ENCODE peak calls at places on chromosomes 1 and 21, in ten cellular contexts. U is kidney, Y is choroid plexus epithelial cell, Q is cardiac muscle cell, H is astrocyte, B is prostate gland, A is progenitor cell of endocrine pancreas, M is brain microvascular endothelial cell, O is right atrium auricular region, S is HFFc6. C is an unnamed sample.

GRCh38 chr1:91502882-91503184 is 2.2 kb downstream of the CDC7 start:
- DNase-seq in S (no peak), Q (peak), U (no peak), O (no peak), H (peak), M (peak), A (no peak), Y (peak), B (no peak), C (peak)

GRCh38 chr1:217955723-217956122 is 324.6 kb downstream of the SPATA17 start:
- DNase-seq in Y (no peak), M (no peak), Q (no peak), A (no peak), O (no peak), B (no peak), S (no peak), U (no peak), H (no peak), C (no peak)

GRCh38 chr1:113928129-113928949 is 785 bp upstream of the HIPK1 start:
- DNase-seq in Q (no peak), M (no peak), A (no peak), Y (peak), H (peak), B (no peak), S (no peak), U (no peak), O (no peak), C (no peak)

GRCh38 chr1:192521734-192522133 is 53.8 kb upstream of the RGS1 start:
- DNase-seq in M (no peak), Q (no peak), U (no peak), B (no peak), A (no peak), Y (no peak), O (no peak), H (no peak), S (no peak), C (no peak)

GRCh38 chr1:178283409-178283808 is 189.5 kb downstream of the RASAL2 start:
- DNase-seq in O (no peak), M (peak), H (peak), S (no peak), U (no peak), B (no peak), A (no peak), Y (peak), Q (peak), C (peak)

GRCh38 chr1:21665711-21666571 is 3.2 kb downstream of the RAP1GAP start:
- DNase-seq in O (no peak), U (no peak), M (no peak), S (peak), H (no peak), Y (no peak), A (no peak), Q (no peak), B (no peak), C (peak)

GRCh38 chr1:96710708-96711477 is 10.7 kb upstream of the PTBP2 start:
- DNase-seq in H (peak), Q (no peak), U (no peak), M (peak), S (peak), Y (peak), B (no peak), O (no peak), A (no peak), C (peak)

GRCh38 chr1:69172003-69173000 is 395.4 kb upstream of the LRRC7 start:
- DNase-seq in B (no peak), A (no peak), M (peak), U (no peak), H (peak), S (no peak), Y (peak), O (no peak), Q (peak), C (peak)

GRCh38 chr1:20533635-20534034 is 18.7 kb upstream of the FAM43B start:
- DNase-seq in O (no peak), Y (no peak), H (no peak), A (no peak), Q (no peak), M (no peak), S (no peak), U (peak), B (no peak), C (no peak)

GRCh38 chr1:49408346-49408745 is 615.4 kb downstream of the AGBL4 start:
- DNase-seq in S (no peak), Q (no peak), A (no peak), M (no peak), B (no peak), U (no peak), H (no peak), Y (no peak), O (no peak), C (no peak)

GRCh38 chr1:75991497-75992114 is 59.4 kb upstream of the ASB17 start:
- DNase-seq in A (peak), B (peak), M (peak), U (peak), O (peak), H (peak), Y (peak), S (peak), Q (peak), C (peak)

GRCh38 chr21:42833439-42833815 is 45.9 kb downstream of the WDR4 start:
- DNase-seq in M (no peak), S (no peak), U (peak), H (no peak), B (no peak), Q (no peak), A (no peak), O (no peak), Y (peak), C (peak)

GRCh38 chr1:226643167-226643566 is 94.6 kb downstream of the STUM start:
- DNase-seq in Y (peak), B (no peak), H (peak), Q (peak), M (peak), S (peak), A (no peak), O (no peak), U (peak), C (peak)

GRCh38 chr1:211327341-211327921 is 798 bp downstream of the TRAF5 start:
- DNase-seq in A (no peak), U (peak), H (peak), S (peak), Y (peak), O (no peak), B (no peak), M (peak), Q (peak), C (peak)

GRCh38 chr1:223330462-223330861 is 33.5 kb downstream of the SUSD4 start:
- DNase-seq in A (no peak), H (no peak), U (no peak), B (no peak), S (no peak), Y (no peak), Q (no peak), O (no peak), M (no peak), C (no peak)

GRCh38 chr1:20732588-20733360 is at the start of gene SH2D5:
- DNase-seq in Y (peak), U (peak), O (peak), Q (peak), H (peak), M (peak), S (peak), B (peak), A (no peak), C (peak)

GRCh38 chr1:38728176-38728908 is 131.2 kb downstream of the RRAGC start:
- DNase-seq in S (peak), O (peak), U (peak), Y (peak), A (no peak), Q (peak), B (no peak), M (peak), H (peak), C (peak)

GRCh38 chr1:50967416-50968020 is 2.5 kb upstream of the CDKN2C start:
- DNase-seq in H (no peak), U (no peak), Q (no peak), A (no peak), B (no peak), Y (peak), M (no peak), O (no peak), S (peak), C (peak)

GRCh38 chr1:161139765-161140164 is 7.3 kb upstream of the DEDD start:
- DNase-seq in U (no peak), Q (peak), M (peak), A (no peak), Y (peak), O (no peak), H (no peak), S (peak), B (peak), C (peak)

GRCh38 chr1:226223157-226223785 is at the start of gene MIXL1:
- DNase-seq in M (no peak), H (no peak), Q (peak), Y (no peak), B (no peak), U (peak), O (no peak), A (peak), S (no peak), C (no peak)

GRCh38 chr1:164790081-164790480 is 231.1 kb downstream of the PBX1 start:
- DNase-seq in U (no peak), Y (no peak), Q (no peak), B (no peak), O (no peak), M (no peak), A (no peak), H (no peak), S (no peak), C (no peak)

GRCh38 chr1:156705321-156705917 is at the start of gene CRABP2:
- DNase-seq in H (no peak), A (no peak), M (no peak), U (peak), Y (peak), S (no peak), B (no peak), Q (peak), O (no peak), C (peak)

GRCh38 chr1:203168256-203168786 is 7.3 kb downstream of the MYBPH start:
- DNase-seq in S (no peak), H (no peak), B (no peak), M (no peak), U (peak), Q (no peak), Y (no peak), O (no peak), A (no peak), C (no peak)

GRCh38 chr1:209648931-209649776 is 3.1 kb downstream of the LAMB3 start:
- DNase-seq in O (no peak), B (no peak), U (no peak), Q (peak), S (peak), A (no peak), H (peak), M (peak), Y (peak), C (peak)

GRCh38 chr1:115242543-115242942 is 95.5 kb downstream of the NGF start:
- DNase-seq in M (no peak), B (no peak), A (no peak), Y (no peak), U (no peak), Q (no peak), H (no peak), O (no peak), S (no peak), C (no peak)

GRCh38 chr1:210201671-210202070 is 30.9 kb upstream of the SERTAD4 start:
- DNase-seq in Q (no peak), B (no peak), U (no peak), H (peak), S (peak), O (no peak), M (no peak), A (no peak), Y (peak), C (peak)

GRCh38 chr1:12063141-12064072 is at the start of gene TNFRSF8:
- DNase-seq in O (no peak), A (no peak), Q (peak), M (peak), B (no peak), H (no peak), U (no peak), Y (peak), S (no peak), C (peak)

DNA sequence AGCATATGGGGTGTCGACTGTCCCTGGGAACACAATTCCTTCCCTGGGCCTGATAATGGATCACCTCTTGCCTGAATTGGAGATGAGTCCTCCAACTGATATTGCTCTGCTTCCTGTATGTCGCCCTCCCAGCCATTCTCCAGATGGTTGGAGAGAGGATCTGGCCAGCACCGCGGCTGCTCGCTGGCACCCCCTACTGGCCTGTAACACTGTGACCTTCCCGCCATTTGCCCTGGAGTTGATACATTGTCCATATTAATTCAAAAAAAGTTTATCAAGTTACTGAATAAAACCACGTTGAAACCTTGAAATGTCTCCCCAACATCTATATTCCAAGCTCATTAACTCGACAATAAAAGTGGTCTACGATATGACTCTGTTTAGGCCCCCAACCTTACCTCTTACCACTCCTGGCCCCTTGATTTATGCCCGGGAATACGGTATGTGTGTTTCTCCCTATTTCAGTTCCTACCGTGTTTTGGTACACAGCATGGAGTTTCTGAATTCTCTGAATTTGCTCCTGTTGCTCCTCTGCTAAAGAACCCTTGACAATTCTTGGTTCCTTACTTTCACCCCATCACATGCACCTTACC is 241.8 kb upstream of the KIAA0040 start:
- DNase-seq in B (no peak), S (no peak), M (no peak), U (no peak), Y (no peak), Q (no peak), A (no peak), O (no peak), H (no peak), C (no peak)
- TF ChIP-seq CTCF in B (no peak), S (peak), M (no peak), U (no peak), Y (peak), Q (peak), A (peak), O (peak), H (no peak), C (peak)

DNA sequence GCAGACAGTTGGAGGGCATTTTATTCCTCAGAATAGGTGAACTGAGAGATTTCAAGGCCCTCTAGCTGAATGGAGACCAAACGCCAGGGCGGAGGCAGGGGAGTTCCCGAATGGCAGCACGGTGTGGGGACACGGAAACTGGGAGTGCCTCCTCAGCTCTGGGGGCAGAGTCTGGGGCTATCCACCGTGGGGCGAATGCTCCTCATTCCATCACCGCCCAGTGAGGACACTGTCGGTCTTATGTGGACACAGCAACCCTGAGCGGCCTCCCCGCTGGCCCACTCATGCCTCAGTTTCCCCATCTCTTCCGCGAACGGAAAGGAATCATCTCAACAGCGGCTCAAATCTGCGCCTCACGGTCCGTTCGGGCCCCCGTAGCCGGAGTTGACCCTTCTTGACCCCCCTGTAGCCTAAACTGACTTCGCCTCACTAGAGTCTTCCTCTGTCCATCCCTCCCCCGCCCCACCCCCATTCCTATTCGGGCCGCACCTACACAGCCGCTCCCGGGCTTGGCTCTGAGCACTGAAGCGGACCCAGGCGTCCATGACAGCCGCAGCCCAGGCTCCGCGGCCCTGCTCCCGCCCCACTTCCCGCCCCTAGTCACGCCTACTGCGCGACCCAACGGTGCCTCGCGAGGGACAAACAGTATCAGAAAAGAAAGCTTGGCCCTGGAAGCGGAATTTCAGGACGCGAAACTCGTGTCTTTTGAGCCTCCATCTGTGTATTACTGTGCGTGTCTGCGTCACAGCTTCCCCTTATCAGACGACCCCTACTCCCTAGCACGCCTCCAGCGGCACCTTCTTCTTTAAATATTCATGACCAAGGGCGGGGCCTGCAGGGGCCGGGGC is at the start of gene PEX11B:
- DNase-seq in O (peak), U (peak), M (peak), A (peak), S (peak), H (peak), Q (peak), B (peak), Y (peak), C (peak)
- TF ChIP-seq CTCF in O (no peak), U (no peak), M (no peak), A (no peak), S (peak), H (no peak), Q (no peak), B (peak), Y (no peak), C (no peak)

DNA sequence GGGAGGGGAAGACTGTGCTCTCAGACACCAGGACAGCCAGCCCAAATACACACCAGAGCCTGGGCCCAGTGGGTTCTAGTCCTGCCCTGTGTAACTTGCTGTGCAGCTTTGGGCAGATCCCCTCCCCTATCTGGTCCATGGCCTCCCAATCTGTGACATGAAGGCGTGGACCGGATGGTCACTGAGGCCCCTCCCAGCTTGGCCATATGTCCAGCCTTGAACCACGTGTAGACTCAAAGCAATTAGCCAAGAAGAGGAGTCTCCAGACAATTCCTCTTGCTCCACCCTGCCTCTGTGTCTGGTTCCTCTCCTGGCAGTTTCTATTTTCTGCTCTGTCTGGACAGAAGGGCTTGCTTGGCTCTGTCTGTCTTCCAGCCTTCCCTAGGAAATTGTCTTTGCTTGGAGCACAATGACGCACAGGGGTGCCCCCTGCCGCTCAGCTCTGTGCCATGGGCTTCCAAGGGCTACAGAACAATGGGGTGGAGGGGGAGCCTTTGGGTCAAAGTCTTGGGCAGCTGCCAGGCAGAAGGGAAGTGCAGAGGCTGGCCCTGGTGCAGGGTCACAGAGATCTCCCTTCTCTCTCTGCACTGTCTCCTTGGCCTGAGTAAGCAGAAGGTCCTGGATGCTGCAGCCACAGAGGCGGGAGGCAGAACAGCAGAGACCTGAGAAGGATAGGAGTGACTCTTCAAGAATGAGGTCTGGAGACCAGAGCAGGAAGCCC is 66.1 kb downstream of the TENT5C start:
- DNase-seq in Q (peak), H (no peak), U (no peak), S (no peak), M (peak), B (no peak), O (peak), Y (peak), A (no peak), C (peak)
- TF ChIP-seq CTCF in Q (peak), H (no peak), U (peak), S (peak), M (peak), B (no peak), O (peak), Y (peak), A (peak), C (peak)

GRCh38 chr1:65266501-65266900 is 42.8 kb upstream of the DNAJC6 start:
- DNase-seq in B (no peak), A (no peak), Y (no peak), Q (no peak), M (no peak), U (no peak), S (no peak), H (no peak), O (no peak), C (no peak)

GRCh38 chr1:65264197-65264929 is 45.0 kb upstream of the DNAJC6 start:
- DNase-seq in U (no peak), B (no peak), Y (peak), H (peak), O (no peak), Q (peak), M (peak), A (no peak), S (peak), C (peak)

GRCh38 chr1:65267291-65268087 is 41.9 kb upstream of the DNAJC6 start:
- DNase-seq in H (no peak), B (no peak), M (no peak), U (no peak), O (no peak), A (no peak), S (no peak), Y (no peak), Q (no peak), C (no peak)

GRCh38 chr1:65263286-65263685 is 46.1 kb upstream of the DNAJC6 start:
- DNase-seq in A (no peak), H (no peak), M (no peak), O (no peak), Y (no peak), Q (no peak), S (no peak), B (no peak), U (no peak), C (no peak)

DNA sequence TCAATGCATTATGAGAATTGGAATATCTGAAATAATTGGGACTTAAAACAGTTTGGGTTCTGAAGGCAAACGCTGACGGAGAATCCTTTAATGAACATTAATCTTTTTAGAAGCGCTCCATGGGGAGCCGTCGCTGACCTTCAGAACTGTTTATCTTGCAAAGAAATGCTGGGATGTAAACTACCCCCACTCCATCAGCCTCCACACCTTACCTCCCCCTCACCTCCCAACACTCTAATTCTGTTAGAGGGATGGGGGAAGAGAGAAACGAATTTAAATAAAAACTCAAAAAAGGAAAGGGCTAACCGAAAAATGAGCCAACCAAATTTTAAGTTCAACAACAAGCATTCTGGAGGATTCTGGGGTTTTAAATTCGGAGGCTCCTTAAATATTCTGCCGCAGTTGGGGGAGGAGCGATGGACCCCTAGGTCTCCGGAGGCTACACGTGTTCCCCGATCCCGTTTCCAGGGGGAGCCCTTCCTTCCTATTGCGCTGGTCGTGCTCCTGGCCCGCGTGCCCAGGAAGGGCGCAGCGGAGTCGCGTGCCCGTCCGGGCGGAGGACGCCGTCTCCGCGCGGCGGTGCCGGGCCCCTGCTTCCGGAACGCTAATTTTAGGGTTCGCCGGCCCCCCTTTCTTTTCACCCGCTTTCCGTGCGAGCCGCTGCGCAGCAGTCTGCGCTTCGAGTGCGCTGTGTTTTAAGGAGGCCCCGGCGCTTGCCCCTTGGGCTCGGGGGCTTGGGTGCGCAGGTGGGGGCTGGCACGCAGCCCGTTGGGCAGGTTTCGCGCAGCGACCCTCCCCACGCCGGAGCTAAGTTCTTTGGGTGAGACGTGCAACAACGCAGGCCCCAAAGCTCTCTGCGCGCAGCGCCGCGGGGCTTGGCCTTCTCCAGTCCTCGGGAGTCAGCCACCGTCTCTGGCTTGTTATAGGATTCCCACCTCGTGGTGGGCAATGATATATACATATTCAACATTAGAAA is 43.8 kb upstream of the DNAJC6 start:
- DNase-seq in H (peak), Q (peak), B (peak), S (peak), O (no peak), Y (peak), M (peak), A (peak), U (peak), C (peak)
- TF ChIP-seq CTCF in H (no peak), Q (peak), B (no peak), S (peak), O (peak), Y (peak), M (peak), A (peak), U (no peak), C (peak)